ENCODE peak calls at places on chromosomes 16 and 17, in nine cellular contexts. S is AG10803, X is T-helper 2 cell, C is progenitor cell of endocrine pancreas, W is erythroblast, M is activated T-cell treated with anti-CD3 and anti-CD28 coated beads for 1 hour, T is glutamatergic neuron, O is mucosa of descending colon, F is adrenal gland. H is an unnamed sample.

GRCh38 chr16:3954411-3954921 is 74.0 kb upstream of the CREBBP start:
- DNase-seq in S (no peak), X (no peak), C (no peak), W (no peak), M (no peak), T (no peak), O (no peak), F (no peak), H (peak)

GRCh38 chr17:50904522-50905459 is 38.6 kb upstream of the TOB1 start:
- DNase-seq in S (peak), X (no peak), C (no peak), W (no peak), M (no peak), T (no peak), O (peak), F (no peak), H (peak)

GRCh38 chr16:2029350-2029749 is 2.6 kb downstream of the NHERF2 start:
- DNase-seq in S (no peak), X (no peak), C (no peak), W (no peak), M (no peak), T (no peak), O (no peak), F (no peak), H (no peak)

GRCh38 chr16:80711406-80711805 is 93.0 kb downstream of the CDYL2 start:
- DNase-seq in S (no peak), X (no peak), C (no peak), W (no peak), M (no peak), T (no peak), O (no peak), F (no peak), H (no peak)

GRCh38 chr16:68368602-68368944 is 57.8 kb downstream of the PRMT7 start:
- DNase-seq in S (no peak), X (no peak), C (no peak), W (no peak), M (no peak), T (no peak), O (no peak), F (no peak), H (no peak)

GRCh38 chr16:30748634-30749445 is 615 bp downstream of the PHKG2 start:
- DNase-seq in S (peak), X (no peak), C (no peak), W (peak), M (no peak), T (peak), O (peak), F (peak), H (no peak)

GRCh38 chr17:37706446-37706845 is 38.4 kb downstream of the HNF1B start:
- DNase-seq in S (peak), X (no peak), C (no peak), W (no peak), M (no peak), T (no peak), O (no peak), F (no peak), H (no peak)

GRCh38 chr16:80594756-80595155 is 54.0 kb downstream of the DYNLRB2 start:
- DNase-seq in S (peak), X (no peak), C (no peak), W (no peak), M (no peak), T (no peak), O (no peak), F (no peak), H (no peak)

GRCh38 chr17:80793421-80793820 is 198.2 kb upstream of the CHMP6 start:
- DNase-seq in S (no peak), X (no peak), C (no peak), W (no peak), M (no peak), T (no peak), O (no peak), F (no peak), H (no peak)

GRCh38 chr17:13735444-13735843 is 133.7 kb upstream of the HS3ST3A1 start:
- DNase-seq in S (peak), X (no peak), C (no peak), W (peak), M (no peak), T (no peak), O (no peak), F (no peak), H (no peak)

GRCh38 chr16:4323845-4324478 is 8.1 kb downstream of the GLIS2 start:
- DNase-seq in S (peak), X (no peak), C (no peak), W (no peak), M (no peak), T (peak), O (no peak), F (peak), H (no peak)

GRCh38 chr17:9217151-9218067 is 196.1 kb downstream of the NTN1 start:
- DNase-seq in S (peak), X (no peak), C (no peak), W (no peak), M (no peak), T (no peak), O (no peak), F (peak), H (no peak)

GRCh38 chr17:4072487-4073157 is 70.2 kb downstream of the ZZEF1 start:
- DNase-seq in S (peak), X (no peak), C (no peak), W (no peak), M (no peak), T (no peak), O (no peak), F (no peak), H (no peak)

GRCh38 chr17:75594499-75595283 is 7.1 kb downstream of the MYO15B start:
- DNase-seq in S (no peak), X (no peak), C (no peak), W (no peak), M (no peak), T (no peak), O (no peak), F (no peak), H (no peak)

GRCh38 chr16:86888240-86889044 is 310.1 kb downstream of the FOXL1 start:
- DNase-seq in S (no peak), X (no peak), C (no peak), W (no peak), M (no peak), T (no peak), O (no peak), F (no peak), H (no peak)

GRCh38 chr16:74949309-74949708 is 35.6 kb downstream of the WDR59 start:
- DNase-seq in S (no peak), X (no peak), C (no peak), W (no peak), M (no peak), T (no peak), O (no peak), F (no peak), H (no peak)

GRCh38 chr16:30533748-30534367 is 800 bp downstream of the ZNF747 start:
- DNase-seq in S (peak), X (no peak), C (no peak), W (no peak), M (no peak), T (peak), O (no peak), F (no peak), H (no peak)

H was measured in NCI-H2081.